ENCODE peak calls at places on chromosomes 4 and X, in five cellular contexts. Q is tibial artery, K is stomach, U is bronchial epithelial cell, E is IMR-90. T is an unnamed sample.

GRCh38 chrX:153460826-153461225 is 9.6 kb downstream of the HAUS7 start:
- DNase-seq in K (peak; percentile 50), Q (no peak), E (peak; percentile 39), U (peak; percentile 21), T (peak; percentile 47)

GRCh38 chr4:100146756-100147155 is 43.5 kb downstream of the DDIT4L start:
- DNase-seq in Q (no peak), K (no peak), U (no peak), E (peak; percentile 6), T (no peak)

GRCh38 chrX:3585719-3586118 is 127.7 kb downstream of the PRKX start:
- DNase-seq in K (no peak), U (no peak), Q (no peak), E (no peak), T (no peak)

GRCh38 chrX:87391742-87392141 is 125.9 kb upstream of the KLHL4 start:
- DNase-seq in E (no peak), U (no peak), K (no peak), Q (no peak), T (no peak)

GRCh38 chrX:123648028-123648810 is 84.6 kb downstream of the THOC2 start:
- DNase-seq in Q (no peak), E (peak; percentile 83), U (peak; percentile 63), K (peak; percentile 61), T (peak; percentile 70)

GRCh38 chr4:56049428-56050212 is 100.9 kb downstream of the CEP135 start:
- DNase-seq in U (peak; percentile 7), E (no peak), K (no peak), Q (no peak), T (peak; percentile 17)

GRCh38 chr4:87042221-87042620 is 107.4 kb downstream of the AFF1 start:
- DNase-seq in U (no peak), E (no peak), K (no peak), Q (no peak), T (no peak)

GRCh38 chr4:115110191-115111166 is 2.9 kb downstream of the NDST4 start:
- DNase-seq in Q (no peak), E (no peak), K (no peak), U (no peak), T (no peak)

GRCh38 chr4:99405433-99406115 is 29.6 kb downstream of the ADH7 start:
- DNase-seq in K (peak; percentile 74), Q (peak; percentile 79), U (peak; percentile 72), E (peak; percentile 82), T (peak; percentile 77)

GRCh38 chrX:117138070-117138469 is 675.3 kb upstream of the CT83 start:
- DNase-seq in U (no peak), K (no peak), E (no peak), Q (no peak), T (no peak)

GRCh38 chrX:1393871-1394615 is 2.1 kb upstream of the SLC25A6 start:
- DNase-seq in Q (peak; percentile 54), K (peak; percentile 3), U (no peak), E (no peak), T (no peak)

GRCh38 chrX:115957862-115958490 is 212.6 kb upstream of the AGTR2 start:
- DNase-seq in U (no peak), Q (no peak), K (no peak), E (no peak), T (no peak)

GRCh38 chr4:8846046-8846720 is 25.5 kb downstream of the HMX1 start:
- DNase-seq in Q (peak; percentile 40), K (no peak), E (no peak), U (no peak), T (no peak)

GRCh38 chrX:54043696-54044125 is 562 bp downstream of the PHF8 start:
- DNase-seq in U (peak; percentile 7), Q (no peak), K (peak; percentile 34), E (peak; percentile 10), T (peak; percentile 42)

GRCh38 chr4:54659213-54660144 is 1.7 kb downstream of the KIT start:
- DNase-seq in U (no peak), K (peak; percentile 42), Q (no peak), E (peak; percentile 30), T (peak; percentile 19)

GRCh38 chr4:53591372-53591892 is at the start of gene LNX1:
- DNase-seq in E (no peak), Q (no peak), U (peak; percentile 85), K (peak; percentile 96), T (peak; percentile 83)

GRCh38 chr4:7194251-7195137 is 2.2 kb downstream of the SORCS2 start:
- DNase-seq in Q (peak; percentile 60), U (no peak), K (no peak), E (no peak), T (no peak)

GRCh38 chrX:39519566-39520301 is 578.0 kb downstream of the BCOR start:
- DNase-seq in U (no peak), K (no peak), Q (no peak), E (no peak), T (no peak)

GRCh38 chrX:153635788-153636668 is 11.0 kb upstream of the DUSP9 start:
- DNase-seq in U (peak; percentile 28), E (no peak), Q (no peak), K (no peak), T (peak; percentile 36)

GRCh38 chrX:110420771-110421498 is 62.3 kb downstream of the RTL9 start:
- DNase-seq in E (peak; percentile 34), U (no peak), Q (no peak), K (no peak), T (no peak)

GRCh38 chr4:82785248-82786003 is 13.2 kb downstream of the SCD5 start:
- DNase-seq in Q (no peak), E (peak; percentile 88), U (peak; percentile 96), K (no peak), T (peak; percentile 89)

GRCh38 chrX:21975827-21976226 is 35.3 kb downstream of the SMS start:
- DNase-seq in Q (no peak), K (no peak), U (peak; percentile 56), E (peak; percentile 89), T (peak; percentile 35)

GRCh38 chr4:188107931-188108843 is 1.2 kb downstream of the TRIML2 start:
- DNase-seq in U (peak; percentile 86), Q (no peak), E (peak; percentile 49), K (no peak), T (peak; percentile 87)

GRCh38 chrX:131728295-131729145 is 184.6 kb downstream of the OR13H1 start:
- DNase-seq in K (peak; percentile 80), Q (no peak), U (no peak), E (peak; percentile 86), T (no peak)

GRCh38 chr4:171813195-171813955 is at the start of gene GALNTL6:
- DNase-seq in K (no peak), Q (no peak), U (no peak), E (no peak), T (peak; percentile 22)
- H3K4me3 ChIP-seq in K (peak within 1 kb of the TSS; percentile 46), Q (peak within 1 kb of the TSS; percentile 55), U (peak within 1 kb of the TSS; percentile 16), E (peak within 1 kb of the TSS; percentile 32), T (peak within 1 kb of the TSS; percentile 32)

DNA sequence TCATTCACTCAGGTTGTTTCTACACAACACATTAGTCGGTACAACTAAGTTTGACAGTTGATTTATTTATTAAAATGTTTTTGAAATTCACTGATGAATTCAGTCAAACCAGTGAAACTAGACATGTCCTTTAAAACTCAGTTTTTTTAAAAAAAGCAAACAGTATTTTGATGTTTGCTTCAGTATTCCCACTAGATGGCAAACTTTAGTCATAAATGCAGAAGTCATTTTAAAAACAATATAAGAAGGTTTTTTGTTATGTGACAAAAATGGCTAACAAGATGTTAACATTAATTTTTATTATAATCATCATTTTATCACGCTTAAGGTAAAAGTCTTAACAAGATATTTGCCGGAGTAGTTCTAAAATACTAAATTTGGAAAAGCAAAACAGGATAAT is 1337.8 kb upstream of the DIAPH2 start:
- DNase-seq in K (no peak), E (peak; percentile 5), Q (no peak), U (peak; percentile 25), T (peak; percentile 5)
- TF ChIP-seq CTCF in K (no peak), E (peak; percentile 38), Q (no peak), U (no peak), T (no peak)

GRCh38 chrX:84362184-84362838 is 139.9 kb downstream of the HDX start:
- DNase-seq in E (peak; percentile 19), U (no peak), Q (no peak), K (no peak), T (no peak)

GRCh38 chrX:84363674-84364073 is 138.6 kb downstream of the HDX start:
- DNase-seq in K (no peak), Q (no peak), E (no peak), U (no peak), T (no peak)

DNA sequence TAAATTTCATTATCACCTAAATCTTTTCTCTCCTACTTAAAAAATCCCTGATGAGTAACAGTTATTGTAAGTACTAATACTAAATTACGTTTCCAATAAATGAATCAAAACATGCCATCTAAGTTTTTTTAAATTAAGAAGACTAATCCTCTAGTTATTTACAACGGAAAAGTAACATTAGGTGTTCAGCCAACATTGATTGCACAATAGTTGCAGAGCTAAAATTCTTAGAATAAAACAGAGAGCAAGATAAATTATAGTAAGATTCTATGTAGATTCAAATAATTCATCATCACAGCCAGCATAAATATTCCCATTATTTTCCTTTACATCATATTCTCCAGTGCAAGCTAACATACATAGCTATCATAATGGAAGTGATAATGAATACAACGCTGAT is 139.2 kb downstream of the HDX start:
- DNase-seq in U (no peak), E (no peak), Q (no peak), K (no peak), T (no peak)
- H3K4me3 ChIP-seq in U (no peak overlapping the region), E (no peak overlapping the region), Q (peak overlapping the region; percentile 3), K (no peak overlapping the region), T (no peak overlapping the region)

GRCh38 chrX:15469613-15470012 is 23.5 kb downstream of the PIR start:
- DNase-seq in E (no peak), Q (no peak), K (no peak), U (no peak), T (no peak)

GRCh38 chrX:15465896-15466651 is 27.1 kb downstream of the PIR start:
- DNase-seq in U (no peak), E (peak; percentile 7), Q (no peak), K (no peak), T (no peak)

GRCh38 chrX:15471016-15471415 is 22.1 kb downstream of the PIR start:
- DNase-seq in E (peak; percentile 65), K (peak; percentile 65), U (peak; percentile 56), Q (peak; percentile 66), T (peak; percentile 63)

GRCh38 chrX:15465347-15465746 is 27.8 kb downstream of the PIR start:
- DNase-seq in K (no peak), U (peak; percentile 64), E (peak; percentile 39), Q (no peak), T (peak; percentile 59)

GRCh38 chrX:15468036-15468435 is 25.1 kb downstream of the PIR start:
- DNase-seq in K (no peak), U (peak; percentile 74), E (peak; percentile 67), Q (no peak), T (peak; percentile 84)
- TF ChIP-seq CTCF in K (peak; percentile 44), U (peak; percentile 35), E (peak; percentile 64), Q (peak; percentile 17), T (peak; percentile 32)